ENCODE peak calls at places on chromosomes 7 and 10, in nine cellular contexts. One of them, this sample, is unnamed.

GRCh38 chr7:265192-265997 is 24.6 kb upstream of the FOXL3 start:
- DNase-seq in epithelial cell of esophagus: no peak
- DNase-seq in GM23338: no peak
- DNase-seq in kidney: peak
- DNase-seq in IMR-90: no peak
- DNase-seq in skeletal muscle cell: no peak
- DNase-seq in CD4-positive, CD25-positive, alpha-beta regulatory T cell: no peak
- DNase-seq in fibroblast of the aortic adventitia: no peak
- DNase-seq in fibroblast of mammary gland: no peak
- DNase-seq in this sample: no peak

GRCh38 chr7:101728128-101728527 is 89.3 kb upstream of the CUX1 start:
- DNase-seq in CD4-positive, CD25-positive, alpha-beta regulatory T cell: no peak
- DNase-seq in GM23338: no peak
- DNase-seq in skeletal muscle cell: no peak
- DNase-seq in IMR-90: no peak
- DNase-seq in fibroblast of the aortic adventitia: no peak
- DNase-seq in kidney: no peak
- DNase-seq in fibroblast of mammary gland: no peak
- DNase-seq in epithelial cell of esophagus: no peak
- DNase-seq in this sample: no peak

GRCh38 chr7:97094531-97094930 is 23.0 kb upstream of the SDHAF3 start:
- DNase-seq in GM23338: no peak
- DNase-seq in IMR-90: no peak
- DNase-seq in CD4-positive, CD25-positive, alpha-beta regulatory T cell: no peak
- DNase-seq in skeletal muscle cell: no peak
- DNase-seq in epithelial cell of esophagus: no peak
- DNase-seq in fibroblast of the aortic adventitia: no peak
- DNase-seq in fibroblast of mammary gland: no peak
- DNase-seq in kidney: no peak
- DNase-seq in this sample: peak

GRCh38 chr10:91632671-91633550 is at the start of gene PPP1R3C:
- DNase-seq in fibroblast of the aortic adventitia: peak
- DNase-seq in epithelial cell of esophagus: peak
- DNase-seq in kidney: peak
- DNase-seq in fibroblast of mammary gland: peak
- DNase-seq in IMR-90: peak
- DNase-seq in CD4-positive, CD25-positive, alpha-beta regulatory T cell: peak
- DNase-seq in GM23338: peak
- DNase-seq in skeletal muscle cell: peak
- DNase-seq in this sample: no peak

GRCh38 chr10:104117839-104118323 is 4.1 kb upstream of the SFR1 start:
- DNase-seq in fibroblast of mammary gland: peak
- DNase-seq in epithelial cell of esophagus: peak
- DNase-seq in CD4-positive, CD25-positive, alpha-beta regulatory T cell: no peak
- DNase-seq in IMR-90: peak
- DNase-seq in fibroblast of the aortic adventitia: peak
- DNase-seq in skeletal muscle cell: no peak
- DNase-seq in kidney: no peak
- DNase-seq in GM23338: no peak
- DNase-seq in this sample: no peak

GRCh38 chr7:86282014-86282682 is 361.6 kb upstream of the GRM3 start:
- DNase-seq in CD4-positive, CD25-positive, alpha-beta regulatory T cell: no peak
- DNase-seq in fibroblast of the aortic adventitia: no peak
- DNase-seq in GM23338: peak
- DNase-seq in kidney: peak
- DNase-seq in fibroblast of mammary gland: no peak
- DNase-seq in skeletal muscle cell: no peak
- DNase-seq in epithelial cell of esophagus: no peak
- DNase-seq in IMR-90: no peak
- DNase-seq in this sample: no peak

GRCh38 chr10:8113616-8114015 is 59.1 kb downstream of the GATA3 start:
- DNase-seq in fibroblast of the aortic adventitia: no peak
- DNase-seq in skeletal muscle cell: no peak
- DNase-seq in IMR-90: no peak
- DNase-seq in GM23338: peak
- DNase-seq in kidney: no peak
- DNase-seq in CD4-positive, CD25-positive, alpha-beta regulatory T cell: no peak
- DNase-seq in fibroblast of mammary gland: no peak
- DNase-seq in epithelial cell of esophagus: no peak
- DNase-seq in this sample: no peak

GRCh38 chr10:120972259-120972658 is 121.1 kb downstream of the WDR11 start:
- DNase-seq in fibroblast of mammary gland: no peak
- DNase-seq in IMR-90: no peak
- DNase-seq in fibroblast of the aortic adventitia: no peak
- DNase-seq in CD4-positive, CD25-positive, alpha-beta regulatory T cell: no peak
- DNase-seq in kidney: no peak
- DNase-seq in epithelial cell of esophagus: no peak
- DNase-seq in skeletal muscle cell: no peak
- DNase-seq in GM23338: no peak
- DNase-seq in this sample: no peak

DNA sequence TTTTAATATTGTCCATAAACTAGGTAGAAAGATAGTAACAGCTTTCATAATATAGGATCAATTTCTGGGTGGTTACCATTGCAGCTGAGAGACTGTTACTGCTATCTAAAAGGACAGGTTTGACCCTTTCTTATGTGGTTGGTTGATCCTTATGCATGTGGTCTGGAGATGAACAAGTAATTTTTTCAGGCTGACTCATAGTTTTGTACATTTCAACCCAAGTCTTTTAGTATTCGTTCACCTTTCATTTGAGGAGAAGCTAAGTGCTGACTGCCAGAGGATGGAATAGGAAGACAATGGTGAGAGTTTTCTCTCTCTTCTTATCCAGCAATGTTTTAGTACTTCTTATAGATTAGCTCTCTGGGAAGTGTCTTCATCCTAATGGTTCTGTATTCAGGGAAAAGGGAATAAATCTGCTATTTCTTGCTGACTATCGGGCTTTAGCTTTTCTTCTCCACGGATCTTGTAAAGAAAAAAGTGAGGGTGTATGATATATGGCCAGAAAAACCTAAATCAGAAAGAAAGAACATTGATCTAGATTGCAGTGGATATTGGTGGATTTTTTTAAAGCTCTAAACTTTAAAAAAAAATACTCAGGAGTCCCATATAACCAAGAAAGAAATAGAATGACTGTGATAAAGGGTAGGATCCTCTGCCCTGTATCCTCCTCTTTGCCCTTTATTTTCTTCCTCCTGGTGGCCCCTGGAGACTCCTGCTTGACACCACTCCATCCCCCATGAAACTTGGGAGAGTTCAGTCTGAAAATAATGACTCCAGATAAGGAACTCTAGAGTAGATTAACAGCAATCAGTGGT is 88.0 kb downstream of the CPED1 start:
- DNase-seq in IMR-90: peak
- DNase-seq in skeletal muscle cell: peak
- DNase-seq in epithelial cell of esophagus: peak
- DNase-seq in GM23338: no peak
- DNase-seq in fibroblast of the aortic adventitia: peak
- DNase-seq in CD4-positive, CD25-positive, alpha-beta regulatory T cell: no peak
- DNase-seq in fibroblast of mammary gland: peak
- DNase-seq in kidney: no peak
- DNase-seq in this sample: no peak
- H3K4me3 ChIP-seq in IMR-90: peak
- H3K4me3 ChIP-seq in skeletal muscle cell: peak
- H3K4me3 ChIP-seq in epithelial cell of esophagus: no peak
- H3K4me3 ChIP-seq in GM23338: no peak
- H3K4me3 ChIP-seq in fibroblast of the aortic adventitia: peak
- H3K4me3 ChIP-seq in CD4-positive, CD25-positive, alpha-beta regulatory T cell: no peak
- H3K4me3 ChIP-seq in fibroblast of mammary gland: peak
- H3K4me3 ChIP-seq in kidney: no peak
- H3K4me3 ChIP-seq in this sample: no peak

GRCh38 chr7:75616421-75617167 is 122.1 kb downstream of the HIP1 start:
- DNase-seq in skeletal muscle cell: no peak
- DNase-seq in CD4-positive, CD25-positive, alpha-beta regulatory T cell: no peak
- DNase-seq in fibroblast of mammary gland: no peak
- DNase-seq in epithelial cell of esophagus: no peak
- DNase-seq in fibroblast of the aortic adventitia: no peak
- DNase-seq in IMR-90: no peak
- DNase-seq in GM23338: no peak
- DNase-seq in kidney: no peak
- DNase-seq in this sample: no peak

GRCh38 chr7:75614390-75614789 is 122.3 kb downstream of the SPDYE5 start:
- DNase-seq in CD4-positive, CD25-positive, alpha-beta regulatory T cell: no peak
- DNase-seq in GM23338: no peak
- DNase-seq in IMR-90: no peak
- DNase-seq in skeletal muscle cell: no peak
- DNase-seq in epithelial cell of esophagus: no peak
- DNase-seq in fibroblast of mammary gland: no peak
- DNase-seq in kidney: no peak
- DNase-seq in fibroblast of the aortic adventitia: no peak
- DNase-seq in this sample: no peak

GRCh38 chr7:75619636-75620035 is 119.1 kb downstream of the HIP1 start:
- DNase-seq in GM23338: no peak
- DNase-seq in CD4-positive, CD25-positive, alpha-beta regulatory T cell: no peak
- DNase-seq in fibroblast of the aortic adventitia: no peak
- DNase-seq in kidney: no peak
- DNase-seq in fibroblast of mammary gland: no peak
- DNase-seq in IMR-90: no peak
- DNase-seq in epithelial cell of esophagus: no peak
- DNase-seq in skeletal muscle cell: no peak
- DNase-seq in this sample: no peak

GRCh38 chr7:75621124-75621523 is 117.6 kb downstream of the HIP1 start:
- DNase-seq in epithelial cell of esophagus: no peak
- DNase-seq in kidney: no peak
- DNase-seq in fibroblast of the aortic adventitia: no peak
- DNase-seq in IMR-90: no peak
- DNase-seq in GM23338: no peak
- DNase-seq in fibroblast of mammary gland: no peak
- DNase-seq in skeletal muscle cell: no peak
- DNase-seq in CD4-positive, CD25-positive, alpha-beta regulatory T cell: no peak
- DNase-seq in this sample: no peak

GRCh38 chr7:75617634-75618234 is 121.0 kb downstream of the HIP1 start:
- DNase-seq in fibroblast of mammary gland: no peak
- DNase-seq in GM23338: no peak
- DNase-seq in kidney: peak
- DNase-seq in CD4-positive, CD25-positive, alpha-beta regulatory T cell: peak
- DNase-seq in fibroblast of the aortic adventitia: no peak
- DNase-seq in skeletal muscle cell: no peak
- DNase-seq in IMR-90: no peak
- DNase-seq in epithelial cell of esophagus: no peak
- DNase-seq in this sample: peak
- H3K4me3 ChIP-seq in fibroblast of mammary gland: no peak
- H3K4me3 ChIP-seq in GM23338: no peak
- H3K4me3 ChIP-seq in kidney: no peak
- H3K4me3 ChIP-seq in CD4-positive, CD25-positive, alpha-beta regulatory T cell: peak
- H3K4me3 ChIP-seq in fibroblast of the aortic adventitia: no peak
- H3K4me3 ChIP-seq in skeletal muscle cell: no peak
- H3K4me3 ChIP-seq in IMR-90: no peak
- H3K4me3 ChIP-seq in epithelial cell of esophagus: no peak
- H3K4me3 ChIP-seq in this sample: peak

GRCh38 chr10:22682237-22683192 is 31.9 kb downstream of the PIP4K2A start:
- DNase-seq in kidney: no peak
- DNase-seq in fibroblast of mammary gland: peak
- DNase-seq in skeletal muscle cell: peak
- DNase-seq in CD4-positive, CD25-positive, alpha-beta regulatory T cell: peak
- DNase-seq in IMR-90: peak
- DNase-seq in GM23338: no peak
- DNase-seq in fibroblast of the aortic adventitia: peak
- DNase-seq in epithelial cell of esophagus: peak
- DNase-seq in this sample: peak

GRCh38 chr10:22681783-22682183 is 32.6 kb downstream of the PIP4K2A start:
- DNase-seq in epithelial cell of esophagus: peak
- DNase-seq in GM23338: no peak
- DNase-seq in IMR-90: peak
- DNase-seq in CD4-positive, CD25-positive, alpha-beta regulatory T cell: peak
- DNase-seq in fibroblast of mammary gland: peak
- DNase-seq in skeletal muscle cell: peak
- DNase-seq in kidney: no peak
- DNase-seq in fibroblast of the aortic adventitia: peak
- DNase-seq in this sample: no peak

GRCh38 chr10:22685926-22686325 is 28.5 kb downstream of the PIP4K2A start:
- DNase-seq in fibroblast of the aortic adventitia: no peak
- DNase-seq in kidney: no peak
- DNase-seq in skeletal muscle cell: no peak
- DNase-seq in GM23338: no peak
- DNase-seq in fibroblast of mammary gland: peak
- DNase-seq in IMR-90: no peak
- DNase-seq in epithelial cell of esophagus: no peak
- DNase-seq in CD4-positive, CD25-positive, alpha-beta regulatory T cell: no peak
- DNase-seq in this sample: no peak

GRCh38 chr10:22684707-22685106 is 29.7 kb downstream of the PIP4K2A start:
- DNase-seq in kidney: no peak
- DNase-seq in IMR-90: no peak
- DNase-seq in fibroblast of mammary gland: peak
- DNase-seq in skeletal muscle cell: no peak
- DNase-seq in fibroblast of the aortic adventitia: no peak
- DNase-seq in CD4-positive, CD25-positive, alpha-beta regulatory T cell: no peak
- DNase-seq in GM23338: no peak
- DNase-seq in epithelial cell of esophagus: no peak
- DNase-seq in this sample: no peak

DNA sequence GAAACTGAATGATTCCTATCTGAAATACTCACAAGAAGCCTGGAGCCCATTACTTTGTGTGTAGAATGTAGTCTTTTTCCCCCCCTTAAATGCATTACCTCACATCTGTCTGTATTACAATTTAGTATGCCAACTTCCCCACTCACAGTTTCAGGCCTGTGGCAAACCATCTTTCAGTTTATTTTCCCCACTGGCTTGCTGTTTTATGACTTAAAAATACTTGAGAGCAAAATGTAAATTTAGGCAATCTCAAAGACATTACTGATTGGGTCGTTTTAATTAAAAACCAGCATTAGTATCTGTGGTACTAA is 30.4 kb downstream of the PIP4K2A start:
- DNase-seq in CD4-positive, CD25-positive, alpha-beta regulatory T cell: no peak
- DNase-seq in epithelial cell of esophagus: no peak
- DNase-seq in kidney: no peak
- DNase-seq in fibroblast of mammary gland: no peak
- DNase-seq in GM23338: no peak
- DNase-seq in fibroblast of the aortic adventitia: no peak
- DNase-seq in IMR-90: no peak
- DNase-seq in skeletal muscle cell: no peak
- DNase-seq in this sample: no peak
- H3K4me3 ChIP-seq in CD4-positive, CD25-positive, alpha-beta regulatory T cell: peak
- H3K4me3 ChIP-seq in epithelial cell of esophagus: no peak
- H3K4me3 ChIP-seq in kidney: no peak
- H3K4me3 ChIP-seq in fibroblast of mammary gland: no peak
- H3K4me3 ChIP-seq in GM23338: no peak
- H3K4me3 ChIP-seq in fibroblast of the aortic adventitia: no peak
- H3K4me3 ChIP-seq in IMR-90: no peak
- H3K4me3 ChIP-seq in skeletal muscle cell: no peak
- H3K4me3 ChIP-seq in this sample: peak

GRCh38 chr10:70444613-70445222 is 3.2 kb upstream of the NODAL start:
- DNase-seq in fibroblast of the aortic adventitia: no peak
- DNase-seq in kidney: peak
- DNase-seq in fibroblast of mammary gland: no peak
- DNase-seq in epithelial cell of esophagus: no peak
- DNase-seq in GM23338: no peak
- DNase-seq in CD4-positive, CD25-positive, alpha-beta regulatory T cell: no peak
- DNase-seq in skeletal muscle cell: no peak
- DNase-seq in IMR-90: peak
- DNase-seq in this sample: no peak

GRCh38 chr10:70441161-70441876 is at the start of gene NODAL:
- DNase-seq in kidney: peak
- DNase-seq in GM23338: peak
- DNase-seq in skeletal muscle cell: no peak
- DNase-seq in fibroblast of the aortic adventitia: no peak
- DNase-seq in IMR-90: no peak
- DNase-seq in fibroblast of mammary gland: no peak
- DNase-seq in epithelial cell of esophagus: no peak
- DNase-seq in CD4-positive, CD25-positive, alpha-beta regulatory T cell: peak
- DNase-seq in this sample: no peak

GRCh38 chr10:70440296-70441160 is 953 bp downstream of the NODAL start:
- DNase-seq in epithelial cell of esophagus: no peak
- DNase-seq in GM23338: peak
- DNase-seq in IMR-90: no peak
- DNase-seq in CD4-positive, CD25-positive, alpha-beta regulatory T cell: peak
- DNase-seq in kidney: peak
- DNase-seq in skeletal muscle cell: no peak
- DNase-seq in fibroblast of the aortic adventitia: no peak
- DNase-seq in fibroblast of mammary gland: no peak
- DNase-seq in this sample: no peak

GRCh38 chr10:70441877-70442205 is 360 bp upstream of the NODAL start:
- DNase-seq in IMR-90: no peak
- DNase-seq in epithelial cell of esophagus: peak
- DNase-seq in GM23338: peak
- DNase-seq in fibroblast of the aortic adventitia: no peak
- DNase-seq in CD4-positive, CD25-positive, alpha-beta regulatory T cell: no peak
- DNase-seq in skeletal muscle cell: no peak
- DNase-seq in fibroblast of mammary gland: no peak
- DNase-seq in kidney: peak
- DNase-seq in this sample: no peak

GRCh38 chr10:70442332-70442988 is 979 bp upstream of the NODAL start:
- DNase-seq in epithelial cell of esophagus: peak
- DNase-seq in fibroblast of the aortic adventitia: no peak
- DNase-seq in kidney: peak
- DNase-seq in GM23338: peak
- DNase-seq in fibroblast of mammary gland: no peak
- DNase-seq in CD4-positive, CD25-positive, alpha-beta regulatory T cell: no peak
- DNase-seq in IMR-90: no peak
- DNase-seq in skeletal muscle cell: no peak
- DNase-seq in this sample: no peak
- H3K4me3 ChIP-seq in epithelial cell of esophagus: no peak
- H3K4me3 ChIP-seq in fibroblast of the aortic adventitia: no peak
- H3K4me3 ChIP-seq in kidney: no peak
- H3K4me3 ChIP-seq in GM23338: peak
- H3K4me3 ChIP-seq in fibroblast of mammary gland: no peak
- H3K4me3 ChIP-seq in CD4-positive, CD25-positive, alpha-beta regulatory T cell: no peak
- H3K4me3 ChIP-seq in IMR-90: no peak
- H3K4me3 ChIP-seq in skeletal muscle cell: no peak
- H3K4me3 ChIP-seq in this sample: no peak